ENCODE peak calls at places on chromosomes 16 and 17, in six cellular contexts. Q is ovary, Y is fibroblast of lung, R is hepatocyte, I is HCT116, P is lung. W is an unnamed sample.

GRCh38 chr17:13425390-13425789 is 176.3 kb downstream of the HS3ST3A1 start:
- DNase-seq in P (no peak), Q (no peak), R (no peak), I (no peak), Y (no peak), W (no peak)

GRCh38 chr16:50121278-50121677 is 31.8 kb upstream of the TENT4B start:
- DNase-seq in Q (no peak), P (no peak), R (no peak), I (no peak), Y (no peak), W (no peak)

GRCh38 chr16:14004719-14005315 is 66.3 kb upstream of the MRTFB start:
- DNase-seq in Q (no peak), Y (no peak), I (no peak), P (no peak), R (no peak), W (no peak)

GRCh38 chr17:14033166-14033565 is 36.1 kb upstream of the COX10 start:
- DNase-seq in Y (no peak), Q (no peak), R (no peak), P (no peak), I (no peak), W (no peak)

GRCh38 chr17:65099941-65100315 is 37.2 kb upstream of the RGS9 start:
- DNase-seq in Y (peak; percentile 86), R (no peak), Q (no peak), P (no peak), I (peak; percentile 80), W (no peak)

GRCh38 chr16:68065716-68066305 is 19.4 kb upstream of the NFATC3 start:
- DNase-seq in Y (peak; percentile 86), Q (no peak), P (peak; percentile 54), I (no peak), R (peak; percentile 49), W (peak; percentile 79)

GRCh38 chr17:80984749-80985148 is 6.9 kb upstream of the CHMP6 start:
- DNase-seq in R (peak; percentile 58), Q (peak; percentile 7), I (peak; percentile 88), P (no peak), Y (peak; percentile 98), W (peak; percentile 41)

GRCh38 chr17:78278139-78278741 is 46.8 kb downstream of the TMEM235 start:
- DNase-seq in Q (no peak), R (peak; percentile 64), P (no peak), I (no peak), Y (no peak), W (no peak)

GRCh38 chr16:83954577-83955016 is 1.6 kb downstream of the OSGIN1 start:
- DNase-seq in I (peak; percentile 54), Y (peak; percentile 62), Q (no peak), P (peak; percentile 79), R (peak; percentile 85), W (no peak)

GRCh38 chr17:67544364-67544763 is 167.3 kb downstream of the PITPNC1 start:
- DNase-seq in P (no peak), I (no peak), Q (no peak), R (no peak), Y (no peak), W (no peak)

GRCh38 chr17:2867441-2868424 is 71.5 kb downstream of the RAP1GAP2 start:
- DNase-seq in R (no peak), Y (peak; percentile 69), P (no peak), I (no peak), Q (no peak), W (no peak)

DNA sequence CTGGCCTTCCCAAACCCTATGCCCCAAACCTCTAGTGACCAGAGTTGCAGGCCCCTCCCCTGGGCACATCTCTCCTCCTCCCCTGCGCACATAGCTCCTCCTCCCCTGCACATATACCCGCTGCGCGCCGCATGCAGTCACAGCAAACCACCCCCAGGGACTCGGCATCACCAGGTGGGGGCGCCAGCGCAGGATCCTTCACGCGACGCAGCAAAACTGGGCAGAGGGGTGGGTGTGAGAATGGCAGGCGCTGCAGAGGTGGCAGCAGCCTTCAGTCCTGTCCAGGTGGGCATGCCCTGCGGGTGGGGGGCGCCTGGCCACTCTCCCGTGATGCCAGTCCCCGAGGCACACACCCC is 5.6 kb downstream of the CORO6 start:
- DNase-seq in Q (no peak), R (peak; percentile 68), Y (peak; percentile 67), P (peak; percentile 82), I (peak; percentile 67), W (peak; percentile 76)
- TF ChIP-seq CTCF in Q (no peak), R (peak; percentile 53), Y (peak; percentile 74), P (peak; percentile 42), I (peak; percentile 62), W (peak; percentile 90)

DNA sequence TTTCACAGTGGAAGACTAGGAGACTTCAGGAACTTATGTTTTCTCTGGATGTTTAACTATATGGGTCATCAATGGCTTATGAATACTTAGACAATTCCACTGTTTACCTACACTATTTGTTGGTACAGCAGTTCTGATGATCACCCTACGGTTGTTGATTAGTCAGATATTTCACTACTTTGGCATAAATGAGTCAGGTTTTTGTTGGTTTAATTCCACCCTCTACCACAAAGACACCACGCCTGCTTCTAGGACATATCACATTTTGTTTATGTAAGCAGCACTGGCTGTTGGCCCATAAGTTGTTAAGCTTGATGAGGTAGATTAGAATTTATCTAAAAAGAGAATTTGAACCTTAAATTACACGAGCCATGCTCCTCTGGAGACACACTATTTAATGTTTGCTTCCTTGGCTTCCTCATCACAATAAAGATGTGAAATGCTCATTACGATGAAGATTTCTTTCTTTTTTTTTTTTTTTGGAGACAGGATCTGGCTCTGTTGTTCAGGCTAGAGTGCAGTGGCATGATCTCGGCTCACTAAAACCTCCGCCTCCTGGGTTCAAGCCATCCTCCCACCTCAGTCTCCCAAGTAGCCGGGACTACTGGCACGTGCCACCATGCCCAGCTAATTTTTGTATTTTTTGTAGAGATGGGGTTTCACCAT is 4.3 kb downstream of the GDE1 start:
- DNase-seq in I (no peak), Y (peak; percentile 42), R (no peak), P (no peak), Q (no peak), W (peak; percentile 51)
- H3K4me1 ChIP-seq in I (peaks cover 27% of the 10 kb centered on the region), Y (peaks cover 2% of the 10 kb centered on the region), R (peaks cover 10% of the 10 kb centered on the region), P (peaks cover 11% of the 10 kb centered on the region), Q (peaks cover 3% of the 10 kb centered on the region), W (peaks cover 13% of the 10 kb centered on the region)

DNA sequence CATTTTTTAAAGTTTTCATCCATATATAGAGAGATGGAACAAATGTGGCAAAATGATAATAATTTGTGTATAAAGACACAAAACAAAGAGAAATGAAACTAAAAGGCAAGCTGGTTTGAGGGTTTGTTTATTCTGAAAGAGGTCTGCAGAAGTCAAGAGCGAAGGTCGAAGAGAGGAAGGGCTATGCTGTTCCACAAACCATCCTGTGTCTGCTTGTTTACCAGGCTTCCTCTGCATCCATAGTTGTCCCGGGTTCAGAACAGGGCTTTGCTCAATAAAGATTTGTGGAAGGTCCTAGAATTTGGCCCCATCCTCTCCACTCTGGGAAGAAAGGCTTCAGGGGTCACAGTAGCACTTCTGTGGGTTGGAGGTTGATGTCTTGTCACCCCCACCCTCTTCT is 2.4 kb upstream of the MARVELD3 start:
- DNase-seq in I (no peak), R (no peak), Y (no peak), Q (no peak), P (no peak), W (no peak)
- H3K27me3 ChIP-seq in I (no peaks in the 10 kb centered on the region), R (peaks cover 7% of the 10 kb centered on the region), Y (peaks cover 20% of the 10 kb centered on the region), Q (no peaks in the 10 kb centered on the region), P (peaks cover 4% of the 10 kb centered on the region), W (peaks cover 3% of the 10 kb centered on the region)

GRCh38 chr16:89189358-89190025 is 10.8 kb downstream of the SLC22A31 start:
- DNase-seq in P (no peak), Y (no peak), R (no peak), I (no peak), Q (no peak), W (no peak)

GRCh38 chr16:89190150-89190958 is 10.0 kb downstream of the SLC22A31 start:
- DNase-seq in I (no peak), P (no peak), R (peak; percentile 4), Q (no peak), Y (no peak), W (no peak)

GRCh38 chr16:89191901-89192184 is 8.5 kb downstream of the SLC22A31 start:
- DNase-seq in Y (no peak), R (no peak), P (no peak), Q (no peak), I (no peak), W (no peak)

GRCh38 chr16:89193021-89193575 is 7.2 kb downstream of the SLC22A31 start:
- DNase-seq in Q (peak; percentile 75), Y (peak; percentile 91), P (peak; percentile 91), I (peak; percentile 94), R (peak; percentile 49), W (peak; percentile 57)

GRCh38 chr16:89191033-89191900 is 9.1 kb downstream of the SLC22A31 start:
- DNase-seq in R (peak; percentile 8), Q (no peak), Y (no peak), I (no peak), P (no peak), W (no peak)
- TF ChIP-seq CTCF in R (no peak), Q (no peak), Y (no peak), I (no peak), P (no peak), W (no peak)